ENCODE peak calls at places on chromosomes 5 and 9, in four cellular contexts. L is fibroblast of lung, F is choroid plexus epithelial cell, E is esophagus squamous epithelium. Y is an unnamed sample.

GRCh38 chr9:113520109-113520642 is 56.6 kb downstream of the RGS3 start:
- DNase-seq in E (no peak), F (no peak), L (peak; percentile 59), Y (peak; percentile 31)

GRCh38 chr9:92136184-92136858 is 21.1 kb upstream of the SPTLC1 start:
- DNase-seq in E (no peak), L (no peak), F (no peak), Y (no peak)

GRCh38 chr9:11319477-11320060 is 706.8 kb upstream of the PTPRD start:
- DNase-seq in F (peak; percentile 61), L (peak; percentile 1), E (no peak), Y (peak; percentile 13)

GRCh38 chr5:145830594-145830993 is 4.5 kb downstream of the PRELID2 start:
- DNase-seq in F (peak; percentile 81), E (no peak), L (peak; percentile 59), Y (peak; percentile 60)

GRCh38 chr5:38765461-38765861 is 80.4 kb upstream of the OSMR start:
- DNase-seq in E (no peak), F (peak; percentile 86), L (peak; percentile 96), Y (peak; percentile 48)

GRCh38 chr9:94779101-94779500 is 52.6 kb downstream of the AOPEP start:
- DNase-seq in L (no peak), F (no peak), E (no peak), Y (no peak)

GRCh38 chr9:133928248-133928764 is 63.8 kb downstream of the VAV2 start:
- DNase-seq in F (no peak), E (no peak), L (peak; percentile 37), Y (no peak)

GRCh38 chr5:41755705-41756104 is 114.5 kb downstream of the OXCT1 start:
- DNase-seq in F (no peak), E (no peak), L (no peak), Y (no peak)

GRCh38 chr5:77958642-77959315 is 182.6 kb upstream of the TBCA start:
- DNase-seq in L (no peak), F (no peak), E (no peak), Y (no peak)

GRCh38 chr5:78799254-78800017 is 150.9 kb upstream of the LHFPL2 start:
- DNase-seq in F (peak; percentile 38), L (peak; percentile 81), E (no peak), Y (peak; percentile 40)

GRCh38 chr9:124676159-124676551 is 95.0 kb downstream of the NR6A1 start:
- DNase-seq in E (no peak), L (peak; percentile 32), F (no peak), Y (no peak)

GRCh38 chr9:134134949-134135342 is 936 bp upstream of the WDR5 start:
- DNase-seq in E (no peak), L (no peak), F (no peak), Y (no peak)

GRCh38 chr5:75236322-75237316 is at the start of gene ANKRD31:
- DNase-seq in E (peak; percentile 37), L (peak; percentile 69), F (peak; percentile 82), Y (peak; percentile 74)

GRCh38 chr5:40569549-40570270 is 110.0 kb upstream of the PTGER4 start:
- DNase-seq in L (peak; percentile 16), E (no peak), F (peak; percentile 70), Y (peak; percentile 67)

GRCh38 chr5:160036243-160036642 is 27.3 kb downstream of the TTC1 start:
- DNase-seq in L (no peak), E (no peak), F (no peak), Y (no peak)

GRCh38 chr5:63959177-63959982 is 2.9 kb downstream of the HTR1A start:
- DNase-seq in F (no peak), E (no peak), L (no peak), Y (no peak)

GRCh38 chr9:88987646-88988045 is 3.6 kb upstream of the S1PR3 start:
- DNase-seq in E (no peak), F (no peak), L (no peak), Y (no peak)

GRCh38 chr5:156411131-156411727 is 84.3 kb downstream of the SGCD start:
- DNase-seq in F (peak; percentile 39), E (no peak), L (peak; percentile 65), Y (peak; percentile 47)

GRCh38 chr5:169893586-169893985 is 86.7 kb downstream of the INSYN2B start:
- DNase-seq in F (no peak), E (no peak), L (peak; percentile 90), Y (peak; percentile 50)

GRCh38 chr9:16413509-16414016 is 456.9 kb downstream of the BNC2 start:
- DNase-seq in L (peak; percentile 91), E (no peak), F (peak; percentile 99), Y (peak; percentile 99)

GRCh38 chr5:89190515-89191265 is 307.7 kb upstream of the MEF2C start:
- DNase-seq in L (no peak), E (no peak), F (peak; percentile 5), Y (no peak)

GRCh38 chr9:110748251-110748893 is 79.8 kb downstream of the MUSK start:
- DNase-seq in F (no peak), E (no peak), L (peak; percentile 25), Y (no peak)

GRCh38 chr9:12813960-12814876 is 39.4 kb downstream of the LURAP1L start:
- DNase-seq in L (peak; percentile 99), E (no peak), F (peak; percentile 99), Y (peak; percentile 98)

GRCh38 chr5:168529361-168530234 is 493 bp downstream of the FBLL1 start:
- DNase-seq in E (no peak), L (peak; percentile 25), F (no peak), Y (no peak)

GRCh38 chr9:34121996-34122395 is 4.5 kb downstream of the DCAF12 start:
- DNase-seq in E (no peak), F (no peak), L (no peak), Y (peak; percentile 60)

GRCh38 chr9:90925581-90926257 is 124.1 kb downstream of the SYK start:
- DNase-seq in E (no peak), L (peak; percentile 93), F (peak; percentile 89), Y (peak; percentile 76)

GRCh38 chr5:104573979-104574709 is 1011.6 kb upstream of the NUDT12 start:
- DNase-seq in F (no peak), E (no peak), L (no peak), Y (no peak)

GRCh38 chr9:98488578-98489312 is 220.0 kb downstream of the GABBR2 start:
- DNase-seq in F (peak; percentile 95), L (peak; percentile 99), E (no peak), Y (peak; percentile 90)

GRCh38 chr9:112870556-112870955 is 20.1 kb downstream of the SLC46A2 start:
- DNase-seq in F (no peak), E (no peak), L (no peak), Y (no peak)

GRCh38 chr9:89359636-89360315 is 41.5 kb downstream of the SECISBP2 start:
- DNase-seq in F (no peak), E (no peak), L (peak; percentile 4), Y (no peak)

GRCh38 chr9:96130970-96131369 is 171.0 kb downstream of the HSD17B3 start:
- DNase-seq in E (no peak), L (no peak), F (no peak), Y (no peak)

GRCh38 chr5:176654856-176655255 is 7.6 kb downstream of the TSPAN17 start:
- DNase-seq in L (no peak), F (no peak), E (no peak), Y (no peak)

GRCh38 chr9:93096131-93096802 is at the start of gene CARD19:
- DNase-seq in L (peak; percentile 50), E (no peak), F (peak; percentile 40), Y (no peak)

GRCh38 chr5:56692359-56693219 is 122.8 kb upstream of the MAP3K1 start:
- DNase-seq in F (no peak), E (no peak), L (no peak), Y (no peak)

GRCh38 chr9:128553695-128554094 is 1.3 kb downstream of the SPTAN1 start:
- DNase-seq in F (peak; percentile 88), L (peak; percentile 75), E (no peak), Y (peak; percentile 92)
- H3K4me3 ChIP-seq in F (peak overlapping the region; percentile 87), L (peak overlapping the region; percentile 86), E (peak overlapping the region; percentile 70), Y (peak overlapping the region; percentile 87)

GRCh38 chr5:24226492-24226891 is 418.3 kb downstream of the CDH10 start:
- DNase-seq in E (no peak), F (peak; percentile 40), L (peak; percentile 40), Y (peak; percentile 18)
- TF ChIP-seq CTCF in E (no peak), F (no peak), L (no peak), Y (no peak)

DNA sequence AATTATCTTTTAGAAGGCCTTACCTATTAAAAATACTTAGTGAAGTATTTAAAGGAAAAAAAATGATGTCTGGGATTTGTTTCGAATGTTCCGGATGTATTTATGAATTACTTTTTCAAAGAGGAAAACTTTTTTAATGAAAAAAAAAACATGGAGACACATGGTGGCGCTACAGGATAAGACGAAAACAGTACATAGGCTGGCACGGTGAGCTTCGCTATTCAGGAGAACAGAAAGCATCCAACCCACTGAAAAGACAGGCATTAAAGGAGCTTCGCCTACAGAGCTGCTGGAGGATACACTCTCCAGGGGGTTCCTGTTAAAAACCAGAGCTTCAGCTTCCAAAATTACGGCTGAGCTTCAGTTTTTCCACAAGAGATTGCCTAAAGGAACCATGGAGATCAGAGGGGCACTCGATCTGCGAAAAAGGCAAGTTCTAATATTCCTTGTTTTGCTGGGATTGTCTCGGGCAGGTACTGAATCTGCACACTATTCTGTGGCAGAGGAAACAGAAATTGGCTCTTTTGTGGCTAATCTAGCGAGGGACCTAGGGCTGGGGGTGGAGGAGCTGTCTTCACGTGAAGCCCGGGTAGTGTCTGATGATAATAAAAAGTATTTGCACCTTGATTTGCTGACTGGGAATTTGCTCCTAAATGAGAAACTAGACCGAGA is at the start of gene PCDHB14:
- DNase-seq in F (peak; percentile 18), E (no peak), L (peak; percentile 13), Y (peak; percentile 60)
- H3K4me3 ChIP-seq in F (no peak within 1 kb of the TSS), E (no peak within 1 kb of the TSS), L (peak within 1 kb of the TSS; percentile 42), Y (peak within 1 kb of the TSS; percentile 47)

GRCh38 chr5:132870801-132871200 is 2.7 kb upstream of the LEAP2 start:
- DNase-seq in L (no peak), F (no peak), E (no peak), Y (no peak)

GRCh38 chr5:132865668-132866341 is 464 bp downstream of the GDF9 start:
- DNase-seq in E (no peak), L (no peak), F (no peak), Y (no peak)

GRCh38 chr5:132867046-132867451 is 607 bp downstream of the UQCRQ start:
- DNase-seq in L (no peak), F (no peak), E (no peak), Y (no peak)

GRCh38 chr5:132868754-132869153 is 2.3 kb downstream of the UQCRQ start:
- DNase-seq in F (no peak), L (no peak), E (no peak), Y (no peak)

DNA sequence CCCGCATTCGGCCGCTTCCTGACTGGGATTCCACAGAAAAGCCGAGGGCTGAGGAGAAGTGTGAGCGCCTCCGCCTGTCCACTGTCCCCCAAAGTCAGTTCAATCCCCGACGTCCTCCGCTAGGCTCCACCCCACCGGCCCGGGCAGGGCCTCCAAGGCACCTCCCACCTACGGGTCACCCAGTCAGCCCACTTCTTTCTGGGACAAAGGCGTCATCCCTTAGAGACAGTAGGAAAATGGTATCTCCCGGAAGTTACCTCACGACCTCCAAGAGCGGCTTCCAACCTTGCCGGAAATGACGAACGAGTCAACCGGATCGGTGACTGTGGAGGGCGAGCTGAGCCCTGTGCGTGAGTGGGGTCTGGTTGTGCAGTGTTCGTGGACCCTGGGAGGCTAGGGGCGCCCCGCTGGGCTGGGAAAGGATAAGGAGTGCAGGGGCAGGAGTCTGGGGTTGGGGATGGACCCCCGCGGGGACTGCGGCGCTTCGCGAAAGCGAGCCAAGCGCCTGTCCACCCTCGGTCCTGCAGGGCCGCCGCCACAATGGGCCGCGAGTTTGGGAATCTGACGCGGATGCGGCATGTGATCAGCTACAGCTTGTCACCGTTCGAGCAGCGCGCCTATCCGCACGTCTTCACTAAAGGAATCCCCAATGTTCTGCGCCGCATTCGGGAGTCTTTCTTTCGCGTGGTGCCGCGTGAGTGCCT is at the start of the genes GDF9 and UQCRQ:
- DNase-seq in F (peak; percentile 100), E (peak; percentile 87), L (peak; percentile 100), Y (peak; percentile 100)
- TF ChIP-seq CTCF in F (peak; percentile 52), E (no peak), L (peak; percentile 31), Y (peak; percentile 21)

GRCh38 chr9:129458663-129459549 is 162.0 kb downstream of the C9orf50 start:
- DNase-seq in E (no peak), L (no peak), F (peak; percentile 88), Y (no peak)
- H3K4me3 ChIP-seq in E (no peak overlapping the region), L (no peak overlapping the region), F (no peak overlapping the region), Y (no peak overlapping the region)

Y was measured in fibroblast of pulmonary artery.